ENCODE peak calls at places on chromosomes 16 and 17, in eight cellular contexts. G is CD4-positive, CD25-positive, alpha-beta regulatory T cell; K is H9; V is uterus; H is aorta; C is psoas muscle; A is GM23248; Q is pancreas. U is an unnamed sample.

GRCh38 chr17:68378202-68379149 is 78.8 kb downstream of the WIPI1 start:
- DNase-seq in G (no peak), K (peak; percentile 66), V (peak; percentile 98), H (peak; percentile 96), C (peak; percentile 99), A (peak; percentile 99), Q (peak; percentile 83), U (no peak)

GRCh38 chr16:86044241-86044671 is 145.3 kb downstream of the IRF8 start:
- DNase-seq in G (no peak), K (peak; percentile 86), V (no peak), H (peak; percentile 79), C (no peak), A (peak; percentile 61), Q (no peak), U (peak; percentile 20)

GRCh38 chr16:81647527-81647926 is 131.6 kb upstream of the PLCG2 start:
- DNase-seq in G (no peak), K (peak; percentile 55), V (no peak), H (no peak), C (no peak), A (peak; percentile 90), Q (no peak), U (no peak)

GRCh38 chr16:10538583-10538982 is 41.8 kb downstream of the EMP2 start:
- DNase-seq in G (no peak), K (no peak), V (no peak), H (peak; percentile 17), C (no peak), A (no peak), Q (no peak), U (no peak)

GRCh38 chr16:59412275-59412841 is 678.2 kb upstream of the GOT2 start:
- DNase-seq in G (no peak), K (no peak), V (no peak), H (no peak), C (no peak), A (peak; percentile 4), Q (no peak), U (no peak)

GRCh38 chr17:34306466-34306865 is 12.8 kb upstream of the CCL8 start:
- DNase-seq in G (no peak), K (peak; percentile 54), V (no peak), H (no peak), C (no peak), A (peak; percentile 82), Q (no peak), U (no peak)

GRCh38 chr17:63382136-63382535 is 64.0 kb downstream of the CYB561 start:
- DNase-seq in G (no peak), K (no peak), V (no peak), H (no peak), C (no peak), A (peak; percentile 38), Q (no peak), U (no peak)

GRCh38 chr17:74759243-74759801 is 10.9 kb downstream of the NHERF1 start:
- DNase-seq in G (peak; percentile 65), K (no peak), V (no peak), H (no peak), C (no peak), A (no peak), Q (no peak), U (peak; percentile 86)

GRCh38 chr16:53123753-53124152 is 69.0 kb downstream of the CHD9 start:
- DNase-seq in G (no peak), K (no peak), V (no peak), H (no peak), C (no peak), A (peak; percentile 61), Q (no peak), U (no peak)

DNA sequence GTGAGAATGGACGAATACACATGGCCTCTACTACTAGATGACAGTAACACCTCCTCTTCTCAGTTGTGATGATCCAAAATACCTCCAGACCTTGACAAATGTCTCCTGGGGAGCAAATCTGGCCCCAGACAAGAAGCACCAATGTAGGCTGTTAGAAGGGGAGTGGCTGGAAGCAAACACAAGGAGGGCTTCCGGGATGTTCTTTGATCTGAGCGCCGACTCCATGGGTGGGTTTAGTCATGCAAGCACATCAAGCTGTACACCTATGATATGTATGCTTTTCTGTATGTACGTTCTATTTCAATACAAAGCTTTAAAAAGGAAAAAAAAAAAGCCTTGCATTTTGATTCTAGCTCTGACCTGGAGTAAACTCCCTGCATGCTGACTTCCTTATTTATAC is 61.4 kb downstream of the ARHGAP17 start:
- DNase-seq in G (no peak), K (no peak), V (no peak), H (no peak), C (no peak), A (no peak), Q (no peak), U (no peak)
- H3K27ac ChIP-seq in G (no peak overlapping the region), K (no peak overlapping the region), V (no peak overlapping the region), H (no peak overlapping the region), C (no peak overlapping the region), A (no peak overlapping the region), Q (no peak overlapping the region), U (no peak overlapping the region)

GRCh38 chr16:84036131-84036530 is 6.5 kb downstream of the SLC38A8 start:
- DNase-seq in G (no peak), K (no peak), V (no peak), H (no peak), C (no peak), A (no peak), Q (no peak), U (no peak)

GRCh38 chr16:84032458-84033178 is 10.0 kb downstream of the SLC38A8 start:
- DNase-seq in G (no peak), K (no peak), V (no peak), H (no peak), C (no peak), A (no peak), Q (no peak), U (no peak)

GRCh38 chr16:84034516-84034915 is 8.1 kb downstream of the SLC38A8 start:
- DNase-seq in G (no peak), K (no peak), V (no peak), H (no peak), C (no peak), A (no peak), Q (no peak), U (no peak)

GRCh38 chr16:84031556-84031955 is 11.0 kb downstream of the SLC38A8 start:
- DNase-seq in G (no peak), K (no peak), V (no peak), H (no peak), C (no peak), A (no peak), Q (no peak), U (no peak)

DNA sequence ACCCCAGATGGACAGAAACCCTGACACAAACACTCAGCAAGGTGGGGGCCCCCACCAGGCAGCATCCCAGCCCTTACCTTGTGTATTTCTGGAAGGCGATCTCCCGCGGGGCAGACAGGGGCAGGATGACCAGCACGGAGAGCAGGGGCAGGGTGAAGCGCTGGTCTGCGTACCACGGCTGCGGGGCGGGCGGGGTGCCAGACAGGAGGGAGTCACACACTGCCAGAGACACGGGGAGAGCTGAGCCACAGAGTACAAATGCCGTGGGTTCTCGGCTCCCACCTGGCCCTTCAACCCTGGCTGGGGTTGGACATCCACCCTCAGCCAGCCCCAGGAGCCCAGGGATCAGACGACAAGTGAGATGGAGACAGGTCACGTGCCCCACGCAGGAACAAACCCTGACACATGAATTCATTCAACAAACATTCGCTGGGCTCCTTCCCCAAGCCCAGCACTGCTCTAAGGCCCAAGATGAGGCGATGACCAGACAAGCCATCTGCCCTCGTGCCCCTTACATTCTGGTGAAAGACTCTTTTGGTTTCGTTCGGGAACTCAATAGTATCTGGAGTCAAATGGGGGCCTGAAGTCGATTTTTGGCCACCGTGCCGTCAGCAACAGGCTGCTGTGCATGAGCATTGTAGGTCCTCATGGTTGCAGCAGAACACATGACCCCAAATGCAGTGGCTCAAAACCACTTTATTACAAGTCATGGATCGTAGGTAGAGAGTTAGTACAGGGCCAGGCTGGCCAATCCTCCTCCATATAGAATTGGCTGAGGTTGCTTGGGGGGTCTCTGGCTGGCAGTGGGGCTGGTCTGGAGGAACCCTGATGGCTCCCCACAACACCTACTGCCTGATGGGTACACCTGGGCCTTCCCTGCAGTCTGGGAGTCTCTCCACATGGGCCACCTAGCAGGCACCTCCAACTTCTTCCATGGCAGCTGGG is 9.1 kb downstream of the SLC38A8 start:
- DNase-seq in G (no peak), K (no peak), V (no peak), H (no peak), C (no peak), A (no peak), Q (no peak), U (no peak)
- H3K9me3 ChIP-seq in G (no peaks in the 10 kb centered on the region), K (no peaks in the 10 kb centered on the region), V (no peaks in the 10 kb centered on the region), H (peaks cover 8% of the 10 kb centered on the region), C (no peaks in the 10 kb centered on the region), A (no peaks in the 10 kb centered on the region), Q (no peaks in the 10 kb centered on the region), U (no peaks in the 10 kb centered on the region)

DNA sequence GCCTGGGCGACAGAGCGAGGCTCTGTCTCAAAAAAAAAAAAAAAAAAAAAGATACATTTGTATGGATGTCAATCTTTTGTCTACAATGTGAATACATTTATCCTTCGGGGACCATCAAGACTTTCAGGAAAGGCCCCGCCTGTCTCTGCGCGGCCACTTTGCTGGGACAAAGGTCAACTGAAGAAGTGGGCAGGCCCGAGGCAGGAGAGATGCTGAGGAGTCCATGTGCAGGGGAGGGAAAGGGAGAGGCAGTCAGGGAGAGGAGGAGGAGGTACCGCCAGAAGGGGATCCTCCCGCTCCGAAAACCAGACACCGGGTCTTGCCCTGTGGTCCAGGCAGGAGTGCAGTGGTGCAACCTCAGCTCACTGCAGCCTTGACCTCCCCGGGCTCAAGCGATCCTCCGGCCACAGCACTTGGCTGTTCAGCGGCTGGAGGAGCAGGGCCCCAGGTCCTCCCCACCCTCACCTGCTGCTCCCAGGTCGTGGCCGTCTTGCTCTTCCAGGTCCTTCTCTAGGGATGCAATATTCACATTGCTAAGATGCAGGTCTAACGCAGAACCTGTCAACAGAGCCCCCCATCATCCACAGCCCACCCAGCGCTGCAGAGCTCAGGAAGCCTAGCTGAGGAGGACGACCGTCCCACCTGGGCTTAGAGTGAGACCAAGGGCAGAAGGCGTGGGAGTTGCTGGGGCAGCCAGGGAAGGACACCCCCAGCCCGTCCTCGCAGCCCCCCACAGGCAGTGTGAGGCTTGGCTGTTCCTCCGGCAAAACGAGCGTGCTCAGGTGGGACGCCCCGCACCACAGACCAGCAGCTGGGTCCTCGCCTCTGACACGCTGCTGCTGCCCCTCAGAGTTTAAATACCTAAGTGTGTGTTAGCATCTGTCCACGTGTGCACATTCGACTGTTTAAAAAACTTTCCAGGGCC is 19.6 kb downstream of the GNPTG start:
- DNase-seq in G (no peak), K (no peak), V (no peak), H (no peak), C (no peak), A (no peak), Q (no peak), U (no peak)
- H3K27ac ChIP-seq in G (no peak overlapping the region), K (no peak overlapping the region), V (no peak overlapping the region), H (no peak overlapping the region), C (no peak overlapping the region), A (no peak overlapping the region), Q (no peak overlapping the region), U (no peak overlapping the region)

DNA sequence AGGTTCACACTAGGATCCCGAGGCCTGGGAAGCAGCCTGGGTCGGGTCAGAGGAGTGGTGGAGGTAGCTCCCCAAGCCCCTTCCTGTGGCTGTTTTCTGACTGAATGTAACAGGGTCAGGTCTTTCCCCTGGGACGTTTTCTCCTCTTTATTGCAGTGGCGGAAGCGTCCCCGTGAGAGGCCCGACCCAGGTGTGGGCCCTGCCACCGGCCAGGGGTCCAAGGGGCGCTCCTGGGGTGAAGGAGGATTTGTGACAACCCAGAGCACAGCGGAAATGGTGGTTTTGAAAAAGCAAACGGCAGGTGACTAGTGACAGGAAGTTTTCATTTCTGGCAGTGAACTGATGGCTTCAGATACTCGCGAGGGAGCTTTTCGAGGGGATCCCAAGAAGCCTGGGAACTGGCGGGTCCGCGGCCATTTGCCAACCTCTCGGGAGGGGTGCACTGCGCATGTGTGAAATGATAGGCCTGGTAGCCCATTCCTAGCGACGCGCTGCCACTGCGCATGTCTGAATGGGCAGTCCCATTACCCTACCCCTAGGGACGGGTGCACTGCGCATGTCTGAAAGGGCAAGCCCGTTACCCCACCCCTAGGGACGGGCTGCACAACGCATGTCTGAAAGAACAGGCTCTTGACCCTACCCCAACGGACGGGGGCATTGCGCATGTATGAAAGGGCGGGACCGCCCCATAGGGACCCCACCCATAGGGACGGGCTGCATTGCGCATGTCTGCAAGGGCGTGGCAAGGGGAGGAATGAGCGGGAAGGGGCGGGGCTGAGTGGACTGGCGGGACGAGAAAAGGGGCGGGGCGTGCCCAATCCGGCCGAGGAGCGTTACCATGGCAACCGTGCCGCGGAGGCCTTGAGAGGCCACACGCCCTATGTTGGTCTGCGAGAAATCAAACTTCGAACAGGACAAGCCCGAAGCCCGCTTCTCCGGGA is 1747.9 kb downstream of the TP53TG3F start:
- DNase-seq in G (no peak), K (no peak), V (no peak), H (no peak), C (no peak), A (no peak), Q (peak; percentile 22), U (no peak)
- H3K9me3 ChIP-seq in G (peaks cover 29% of the 10 kb centered on the region), K (peaks cover 74% of the 10 kb centered on the region), V (no peaks in the 10 kb centered on the region), H (no peaks in the 10 kb centered on the region), C (no peaks in the 10 kb centered on the region), A (no peaks in the 10 kb centered on the region), Q (no peaks in the 10 kb centered on the region), U (peaks cover 10% of the 10 kb centered on the region)

U was measured in DND-41.